ENCODE peak calls at places on chromosomes 11 and 22, in seven cellular contexts. R is GM23338, B is fibroblast of lung, P is heart right ventricle, J is hepatocyte, C is heart left ventricle, I is psoas muscle. X is an unnamed sample.
A peak's percentile ranks its signal among the peaks of the same experiment; 100 is the strongest.

GRCh38 chr11:45333506-45333971 is 47.4 kb upstream of the SYT13 start:
- DNase-seq in R (peak; percentile 76), B (peak; percentile 85), P (peak; percentile 55), J (peak; percentile 47), C (peak; percentile 61), I (no peak), X (peak; percentile 72)

GRCh38 chr11:88300888-88301477 is 36.6 kb downstream of the CTSC start:
- DNase-seq in R (peak; percentile 94), B (no peak), P (no peak), J (no peak), C (no peak), I (no peak), X (no peak)

GRCh38 chr11:70547821-70548670 is 149.7 kb downstream of the CTTN start:
- DNase-seq in R (no peak), B (no peak), P (no peak), J (no peak), C (no peak), I (peak; percentile 39), X (no peak)

GRCh38 chr11:65496304-65497140 is 2.3 kb upstream of the MALAT1 start:
- DNase-seq in R (no peak), B (peak; percentile 47), P (no peak), J (peak; percentile 24), C (peak; percentile 45), I (no peak), X (peak; percentile 17)

GRCh38 chr11:7977251-7977917 is 9.8 kb upstream of the EIF3F start:
- DNase-seq in R (peak; percentile 50), B (peak; percentile 94), P (no peak), J (no peak), C (no peak), I (no peak), X (no peak)

GRCh38 chr11:77471520-77472234 is 2.2 kb downstream of the PAK1 start:
- DNase-seq in R (peak; percentile 63), B (peak; percentile 5), P (no peak), J (peak; percentile 74), C (no peak), I (no peak), X (no peak)

GRCh38 chr22:48404801-48405447 is 1422.7 kb downstream of the BRD1 start:
- DNase-seq in R (no peak), B (no peak), P (no peak), J (no peak), C (no peak), I (no peak), X (no peak)

GRCh38 chr11:27317751-27318150 is 45.3 kb downstream of the CCDC34 start:
- DNase-seq in R (no peak), B (peak; percentile 50), P (no peak), J (peak; percentile 26), C (no peak), I (no peak), X (no peak)

GRCh38 chr22:31970490-31971444 is 26.4 kb downstream of the YWHAH start:
- DNase-seq in R (peak; percentile 86), B (peak; percentile 57), P (peak; percentile 86), J (peak; percentile 91), C (peak; percentile 79), I (peak; percentile 90), X (peak; percentile 92)

GRCh38 chr11:108500721-108501120 is 2.5 kb upstream of the POGLUT3 start:
- DNase-seq in R (no peak), B (no peak), P (no peak), J (no peak), C (no peak), I (no peak), X (no peak)

GRCh38 chr11:33543823-33544222 is 156.8 kb downstream of the C11orf91 start:
- DNase-seq in R (no peak), B (no peak), P (no peak), J (no peak), C (no peak), I (no peak), X (no peak)

GRCh38 chr11:23679041-23679440 is 817.8 kb upstream of the LUZP2 start:
- DNase-seq in R (no peak), B (no peak), P (no peak), J (no peak), C (no peak), I (no peak), X (no peak)

GRCh38 chr11:66324626-66325025 is 7.8 kb upstream of the CD248 start:
- DNase-seq in R (no peak), B (peak; percentile 44), P (no peak), J (no peak), C (no peak), I (no peak), X (peak; percentile 65)

GRCh38 chr11:26860411-26860810 is 133.5 kb upstream of the FIBIN start:
- DNase-seq in R (no peak), B (peak; percentile 43), P (no peak), J (no peak), C (no peak), I (no peak), X (no peak)

GRCh38 chr22:37684803-37685615 is 1.1 kb upstream of the NOL12 start:
- DNase-seq in R (no peak), B (no peak), P (no peak), J (no peak), C (no peak), I (no peak), X (no peak)

GRCh38 chr22:22235564-22235963 is 9.0 kb upstream of the VPREB1 start:
- DNase-seq in R (peak; percentile 71), B (peak; percentile 19), P (no peak), J (peak; percentile 31), C (no peak), I (no peak), X (no peak)

DNA sequence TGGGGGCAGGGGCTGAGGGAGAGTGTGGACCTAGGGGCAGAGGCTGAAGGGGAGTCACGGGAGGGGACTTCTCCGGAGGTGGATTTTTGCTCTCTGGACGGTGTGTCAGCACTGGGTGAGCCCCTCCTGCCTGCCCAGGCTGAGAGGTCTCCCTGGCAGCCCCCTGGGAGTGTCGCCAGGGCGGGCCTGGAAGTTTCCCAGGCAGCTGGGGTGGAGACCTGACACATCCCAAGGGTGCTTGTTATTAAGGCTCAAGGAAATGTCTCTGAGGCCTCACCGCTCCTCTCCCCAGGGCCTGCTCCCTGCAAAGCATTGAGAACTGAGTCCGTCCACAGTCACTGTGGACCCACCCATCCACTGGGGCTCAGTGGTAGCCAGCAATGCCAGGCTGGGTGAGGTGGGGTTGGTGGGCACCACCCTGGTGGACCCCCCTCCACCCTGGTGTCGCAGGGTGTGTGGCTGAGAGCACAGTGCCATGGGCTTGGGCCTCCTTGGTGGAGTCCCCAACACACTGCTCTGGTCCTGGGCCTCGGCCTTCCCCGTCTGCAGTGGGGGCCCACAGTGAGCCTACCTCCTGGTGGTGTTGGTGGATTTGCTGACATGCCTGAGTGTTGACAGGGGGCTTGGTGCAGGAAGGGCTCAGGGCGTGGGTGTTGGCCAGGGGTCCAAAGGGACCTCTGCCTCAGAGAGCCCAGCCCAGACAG is 2.5 kb downstream of the CD81 start:
- DNase-seq in R (no peak), B (peak; percentile 9), P (peak; percentile 46), J (no peak), C (peak; percentile 17), I (peak; percentile 55), X (no peak)
- H3K4me3 ChIP-seq in R (no peak overlapping the region), B (peak overlapping the region; percentile 97), P (peak overlapping the region; percentile 99), J (no peak overlapping the region), C (peak overlapping the region; percentile 100), I (peak overlapping the region; percentile 39), X (peak overlapping the region; percentile 97)

GRCh38 chr22:42961815-42962214 is 53.1 kb downstream of the PACSIN2 start:
- DNase-seq in R (no peak), B (no peak), P (no peak), J (no peak), C (no peak), I (no peak), X (no peak)
- H3K4me1 ChIP-seq in R (peaks cover 61% of the 10 kb centered on the region), B (peaks cover 10% of the 10 kb centered on the region), P (peaks cover 22% of the 10 kb centered on the region), J (peaks cover 57% of the 10 kb centered on the region), C (peaks cover 31% of the 10 kb centered on the region), I (peaks cover 50% of the 10 kb centered on the region), X (peaks cover 15% of the 10 kb centered on the region)

DNA sequence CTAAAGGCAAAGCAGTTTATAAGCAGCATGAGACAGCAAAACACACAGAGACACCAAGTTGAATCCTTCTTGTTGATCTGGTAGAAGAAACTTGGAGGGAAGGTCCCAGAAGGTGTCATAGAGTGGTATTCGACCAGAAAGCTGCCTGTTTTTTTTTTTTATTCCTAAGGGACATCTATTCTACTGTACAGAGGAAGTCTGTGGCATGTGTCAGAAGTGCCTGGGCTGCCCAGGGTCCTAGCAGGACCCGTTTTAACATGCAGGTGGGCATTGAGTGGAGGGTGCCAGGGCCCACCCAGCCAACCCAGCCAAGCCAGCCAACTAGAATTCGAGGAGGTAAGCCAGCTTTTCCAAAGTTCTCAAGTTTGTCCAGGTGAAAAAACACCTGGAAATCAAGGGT is 68.0 kb upstream of the ATXN10 start:
- DNase-seq in R (no peak), B (no peak), P (no peak), J (no peak), C (no peak), I (no peak), X (no peak)
- H3K4me3 ChIP-seq in R (no peak overlapping the region), B (no peak overlapping the region), P (no peak overlapping the region), J (no peak overlapping the region), C (no peak overlapping the region), I (no peak overlapping the region), X (no peak overlapping the region)

GRCh38 chr11:119044708-119045107 is 12.3 kb downstream of the HYOU1 start:
- DNase-seq in R (peak; percentile 68), B (no peak), P (no peak), J (no peak), C (no peak), I (no peak), X (no peak)
- H3K4me1 ChIP-seq in R (peaks cover 21% of the 10 kb centered on the region), B (no peaks in the 10 kb centered on the region), P (no peaks in the 10 kb centered on the region), J (no peaks in the 10 kb centered on the region), C (no peaks in the 10 kb centered on the region), I (no peaks in the 10 kb centered on the region), X (no peaks in the 10 kb centered on the region)

DNA sequence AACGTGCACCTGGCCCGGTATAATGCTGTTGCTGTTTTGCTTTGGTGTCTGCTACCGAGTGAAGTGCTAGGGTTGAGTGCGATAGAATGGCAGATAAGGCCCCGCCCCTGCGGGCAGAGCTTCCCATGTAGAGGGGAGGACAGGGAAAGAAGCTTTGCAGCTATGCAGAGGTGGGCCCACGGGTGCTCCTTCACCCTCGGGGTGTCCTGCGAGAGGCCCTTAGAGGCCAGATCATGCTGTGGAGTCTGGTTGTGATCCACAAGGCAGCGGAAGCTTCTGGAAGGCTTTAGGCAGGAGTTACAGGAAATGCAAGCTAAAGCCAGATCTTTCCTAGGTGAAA is 3.2 kb downstream of the LRP5 start:
- DNase-seq in R (no peak), B (no peak), P (no peak), J (no peak), C (no peak), I (no peak), X (peak; percentile 54)
- H3K4me3 ChIP-seq in R (no peak overlapping the region), B (no peak overlapping the region), P (no peak overlapping the region), J (no peak overlapping the region), C (no peak overlapping the region), I (peak overlapping the region; percentile 79), X (no peak overlapping the region)